ENCODE peak calls at places on chromosomes 4 and X, in seven cellular contexts. Q, F, Z, S, X, O and Y are unnamed samples.

GRCh38 chrX:110316351-110317078 is 1.4 kb downstream of the AMMECR1 start:
- DNase-seq in Q (no peak), F (no peak), Z (no peak), S (no peak), X (no peak), O (no peak), Y (peak)

GRCh38 chrX:14936561-14936960 is 63.3 kb downstream of the MOSPD2 start:
- DNase-seq in Q (no peak), F (no peak), Z (no peak), S (no peak), X (no peak), O (no peak), Y (no peak)

GRCh38 chr4:140038031-140038533 is 115.9 kb downstream of the MAML3 start:
- DNase-seq in Q (no peak), F (no peak), Z (no peak), S (no peak), X (no peak), O (no peak), Y (no peak)

GRCh38 chrX:64394059-64394873 is 986 bp downstream of the MTMR8 start:
- DNase-seq in Q (no peak), F (no peak), Z (no peak), S (no peak), X (no peak), O (no peak), Y (no peak)

GRCh38 chrX:69238153-69238959 is 73.1 kb upstream of the PJA1 start:
- DNase-seq in Q (peak), F (no peak), Z (no peak), S (peak), X (no peak), O (no peak), Y (no peak)

GRCh38 chr4:84848432-84848831 is 118.1 kb downstream of the WDFY3 start:
- DNase-seq in Q (no peak), F (no peak), Z (no peak), S (no peak), X (no peak), O (no peak), Y (no peak)

GRCh38 chr4:102169345-102169744 is 175.9 kb downstream of the SLC39A8 start:
- DNase-seq in Q (no peak), F (no peak), Z (no peak), S (no peak), X (no peak), O (no peak), Y (no peak)

GRCh38 chr4:10666616-10667015 is 18.0 kb downstream of the CLNK start:
- DNase-seq in Q (no peak), F (no peak), Z (no peak), S (no peak), X (no peak), O (no peak), Y (no peak)

GRCh38 chr4:80161413-80162058 is 35.8 kb upstream of the PRDM8 start:
- DNase-seq in Q (no peak), F (no peak), Z (no peak), S (no peak), X (no peak), O (no peak), Y (no peak)

GRCh38 chr4:87430038-87430437 is 7.7 kb downstream of the NUDT9 start:
- DNase-seq in Q (no peak), F (no peak), Z (no peak), S (no peak), X (no peak), O (no peak), Y (no peak)

GRCh38 chrX:56281789-56282188 is 49.6 kb downstream of the KLF8 start:
- DNase-seq in Q (no peak), F (peak), Z (no peak), S (no peak), X (no peak), O (no peak), Y (peak)

GRCh38 chr4:10123227-10124101 is 6.9 kb upstream of the WDR1 start:
- DNase-seq in Q (no peak), F (no peak), Z (peak), S (no peak), X (peak), O (no peak), Y (peak)

GRCh38 chr4:88211473-88212252 is 53.2 kb upstream of the ABCG2 start:
- DNase-seq in Q (no peak), F (peak), Z (peak), S (no peak), X (peak), O (no peak), Y (peak)

DNA sequence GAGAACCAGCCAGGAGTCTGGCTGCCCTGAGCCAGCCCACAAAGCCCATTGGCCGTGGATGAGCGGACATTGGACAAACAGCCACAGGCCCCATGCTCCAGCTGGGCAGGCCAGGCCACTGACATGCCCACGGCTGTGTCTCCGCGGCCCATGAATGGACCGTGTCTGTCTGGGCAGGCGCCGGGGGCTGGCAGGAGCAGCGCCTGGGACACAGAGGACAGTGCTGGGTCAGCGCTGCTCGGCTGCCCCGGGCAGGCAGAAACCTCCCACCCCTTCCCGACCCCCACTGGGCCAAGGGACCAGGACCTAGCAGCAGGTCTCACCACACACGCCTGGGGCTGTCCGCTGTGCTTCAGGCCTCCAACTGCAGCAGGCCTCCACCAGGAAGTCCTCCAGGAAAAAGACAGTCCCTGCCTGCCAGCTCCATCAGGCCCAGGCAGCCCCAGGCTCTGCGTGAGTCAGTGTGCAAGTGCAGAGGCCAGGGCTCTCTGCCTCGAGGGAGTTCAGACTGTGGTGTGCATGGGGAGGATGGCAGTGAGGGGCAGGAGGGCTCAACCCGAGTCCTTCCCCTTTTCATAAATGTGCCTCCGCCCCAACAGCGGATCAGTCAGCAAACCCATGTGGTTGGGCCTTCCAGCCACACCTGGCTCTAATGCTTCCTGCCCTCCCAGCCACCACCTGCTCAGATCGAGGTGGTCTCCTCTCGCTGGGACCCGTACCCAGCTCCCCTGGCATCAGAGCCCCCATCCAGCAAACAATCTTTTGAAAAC is 17.2 kb upstream of the FGFR3 start:
- DNase-seq in Q (no peak), F (no peak), Z (no peak), S (no peak), X (no peak), O (no peak), Y (no peak)
- TF ChIP-seq POLR2AphosphoS5 in Q (no peak), F (no peak), Z (no peak), S (no peak), X (no peak), O (no peak), Y (no peak)

DNA sequence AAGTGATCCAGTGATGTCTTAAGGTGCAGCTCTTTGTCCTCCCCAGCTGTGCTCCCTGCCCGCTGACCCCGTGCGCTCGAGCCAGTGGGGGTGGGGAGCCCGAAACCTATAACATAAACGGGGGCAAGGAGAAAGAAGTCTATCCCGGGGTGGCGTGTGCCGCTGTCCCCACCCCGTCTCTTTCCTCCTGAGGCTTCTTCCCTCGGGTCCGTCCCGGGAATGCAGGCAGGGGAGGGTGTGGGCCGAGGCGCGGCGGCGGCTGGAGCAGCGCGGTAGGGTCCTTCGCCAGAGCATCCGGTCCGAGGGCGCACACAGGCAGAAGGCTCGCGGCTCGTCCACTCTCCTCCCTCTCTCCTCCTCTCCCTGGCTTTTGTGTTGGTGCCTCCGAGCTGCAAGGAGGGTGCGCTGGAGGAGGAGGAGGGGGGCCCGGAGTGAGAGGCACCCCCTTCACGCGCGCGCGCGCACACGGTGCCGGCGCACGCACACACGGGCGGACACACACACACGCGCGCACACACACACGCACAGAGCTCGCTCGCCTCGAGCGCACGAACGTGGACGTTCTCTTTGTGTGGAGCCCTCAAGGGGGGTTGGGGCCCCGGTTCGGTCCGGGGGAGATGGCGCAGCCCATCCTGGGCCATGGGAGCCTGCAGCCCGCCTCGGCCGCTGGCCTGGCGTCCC is at the start of gene RAB33A:
- DNase-seq in Q (peak), F (no peak), Z (peak), S (peak), X (peak), O (peak), Y (no peak)
- H3K27ac ChIP-seq in Q (no peak), F (peak), Z (peak), S (no peak), X (no peak), O (peak), Y (no peak)

GRCh38 chr4:181564616-181565015 is 678.6 kb upstream of the TENM3 start:
- DNase-seq in Q (no peak), F (no peak), Z (no peak), S (no peak), X (no peak), O (no peak), Y (no peak)

GRCh38 chr4:181562399-181562798 is 680.8 kb upstream of the TENM3 start:
- DNase-seq in Q (no peak), F (no peak), Z (no peak), S (no peak), X (no peak), O (no peak), Y (no peak)

GRCh38 chr4:181569553-181569952 is 673.6 kb upstream of the TENM3 start:
- DNase-seq in Q (no peak), F (peak), Z (no peak), S (no peak), X (no peak), O (no peak), Y (no peak)

DNA sequence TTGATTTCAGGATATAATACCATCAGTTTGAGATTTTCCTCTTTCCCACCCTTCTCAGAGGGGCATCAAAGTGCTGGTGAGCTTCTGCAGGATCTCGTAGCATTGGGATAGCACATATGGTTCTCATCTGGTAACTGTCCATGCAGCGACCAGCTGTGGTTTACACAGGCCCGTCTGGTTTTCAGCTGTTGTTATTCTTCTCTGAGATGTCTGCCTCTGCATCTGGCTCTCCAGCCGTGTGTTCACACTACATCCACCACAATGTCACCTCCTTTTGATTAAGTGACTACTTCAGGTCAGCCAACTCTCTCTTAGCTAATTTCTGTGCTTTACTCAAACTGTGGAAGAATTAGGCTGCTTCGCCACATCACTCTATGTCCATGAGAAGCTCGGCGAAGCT is 676.7 kb upstream of the TENM3 start:
- DNase-seq in Q (no peak), F (no peak), Z (no peak), S (no peak), X (no peak), O (no peak), Y (no peak)
- TF ChIP-seq POLR2AphosphoS5 in Q (no peak), F (no peak), Z (no peak), S (no peak), X (no peak), O (no peak), Y (no peak)

GRCh38 chr4:182206266-182206665 is 36.9 kb upstream of the TENM3 start:
- DNase-seq in Q (no peak), F (no peak), Z (no peak), S (no peak), X (no peak), O (no peak), Y (no peak)
- H3K27ac ChIP-seq in Q (no peak), F (no peak), Z (no peak), S (no peak), X (no peak), O (peak), Y (no peak)